ENCODE peak calls at places on chromosomes 16 and 17, in four cellular contexts. A, B, V and H are unnamed samples.

GRCh38 chr16:24931091-24931490 is 84.1 kb downstream of the ARHGAP17 start:
- DNase-seq in B (no peak), V (no peak), A (no peak), H (no peak)

GRCh38 chr17:5391678-5392077 is 27.8 kb downstream of the NUP88 start:
- DNase-seq in B (no peak), V (no peak), A (no peak), H (no peak)

GRCh38 chr17:79027274-79027924 is 3.4 kb downstream of the C1QTNF1 start:
- DNase-seq in V (no peak), B (no peak), A (peak; percentile 43), H (no peak)

GRCh38 chr16:89136931-89137330 is 34.6 kb upstream of the CDH15 start:
- DNase-seq in A (no peak), V (no peak), B (no peak), H (no peak)

GRCh38 chr16:28301154-28301553 is 8.8 kb downstream of the SBK1 start:
- DNase-seq in B (no peak), V (no peak), A (no peak), H (no peak)

GRCh38 chr16:11552445-11552844 is 34.3 kb downstream of the LITAF start:
- DNase-seq in V (no peak), A (no peak), B (peak; percentile 10), H (no peak)

GRCh38 chr17:2749784-2750181 is 331 bp upstream of the CCDC92B start:
- DNase-seq in A (peak; percentile 84), B (peak; percentile 87), V (peak; percentile 95), H (peak; percentile 4)

GRCh38 chr16:78926723-78927200 is 673.8 kb downstream of the MAF start:
- DNase-seq in A (no peak), V (no peak), B (no peak), H (no peak)

GRCh38 chr16:49630783-49631182 is 225.1 kb downstream of the ZNF423 start:
- DNase-seq in V (no peak), A (no peak), B (no peak), H (no peak)

GRCh38 chr17:82985973-82986372 is 93.4 kb upstream of the METRNL start:
- DNase-seq in A (no peak), B (no peak), V (peak; percentile 71), H (no peak)

GRCh38 chr17:48459070-48459469 is 29.1 kb upstream of the SKAP1 start:
- DNase-seq in A (no peak), V (no peak), B (no peak), H (no peak)

GRCh38 chr16:50474138-50474537 is 74.1 kb upstream of the NKD1 start:
- DNase-seq in B (peak; percentile 22), V (no peak), A (no peak), H (no peak)

GRCh38 chr17:601462-602303 is 113.0 kb downstream of the VPS53 start:
- DNase-seq in A (peak; percentile 75), B (no peak), V (no peak), H (no peak)

GRCh38 chr17:55089955-55090573 is 121.5 kb downstream of the STXBP4 start:
- DNase-seq in V (peak; percentile 3), B (no peak), A (peak; percentile 49), H (peak; percentile 79)

GRCh38 chr16:31033709-31034492 is 543 bp downstream of the STX4 start:
- DNase-seq in V (peak; percentile 94), B (peak; percentile 91), A (peak; percentile 96), H (peak; percentile 54)

GRCh38 chr16:50244140-50244503 is 22.2 kb upstream of the ADCY7 start:
- DNase-seq in A (no peak), V (no peak), B (no peak), H (no peak)

GRCh38 chr17:62821213-62822079 is 13.3 kb upstream of the MARCHF10 start:
- DNase-seq in A (no peak), B (no peak), V (no peak), H (no peak)

GRCh38 chr17:62825182-62825581 is 17.1 kb upstream of the MARCHF10 start:
- DNase-seq in B (no peak), V (no peak), A (no peak), H (no peak)

GRCh38 chr17:62822080-62822904 is 14.2 kb upstream of the MARCHF10 start:
- DNase-seq in V (no peak), B (no peak), A (no peak), H (no peak)

GRCh38 chr17:62824290-62825135 is 16.4 kb upstream of the MARCHF10 start:
- DNase-seq in V (peak; percentile 65), B (no peak), A (no peak), H (no peak)

DNA sequence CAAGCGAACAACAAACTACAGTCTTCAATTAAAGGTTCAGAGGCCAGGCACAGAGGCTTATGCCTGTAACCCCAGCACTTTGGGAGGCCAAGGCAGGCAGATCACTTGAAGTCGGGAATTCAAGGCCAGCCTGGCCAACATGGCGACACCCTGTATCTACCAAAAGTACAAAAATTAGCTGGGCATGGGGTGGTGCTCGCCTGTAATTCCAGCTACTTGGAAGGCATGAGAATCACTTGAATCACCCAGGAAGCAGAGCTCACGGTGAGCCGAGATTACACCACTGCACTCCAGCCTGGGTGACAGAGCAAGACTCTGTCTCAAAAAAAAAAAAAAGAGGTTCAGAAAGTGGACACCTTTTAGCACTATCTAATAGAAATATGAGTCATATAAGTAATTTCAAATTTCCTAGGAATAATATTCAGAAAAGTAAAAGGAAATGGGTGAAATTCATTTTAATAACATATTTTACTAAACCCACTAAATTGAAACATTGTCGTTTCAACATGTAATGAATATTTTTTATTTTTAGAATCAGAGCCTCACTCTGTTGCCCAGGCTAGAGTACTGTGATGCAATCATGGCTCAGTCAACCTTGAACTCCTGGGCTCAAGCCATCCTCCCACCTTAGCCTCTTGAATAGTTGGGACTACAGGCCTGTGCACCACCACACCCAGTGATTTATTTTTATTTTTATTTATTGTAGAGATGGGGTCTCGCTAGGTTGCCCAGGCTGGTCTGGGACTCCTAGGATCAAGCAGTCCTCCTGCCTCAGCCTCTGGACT is 15.2 kb upstream of the MARCHF10 start:
- DNase-seq in A (no peak), V (no peak), B (no peak), H (no peak)
- H3K9ac ChIP-seq in A (no peak overlapping the region), V (no peak overlapping the region), B (no peak overlapping the region), H (no peak overlapping the region)

DNA sequence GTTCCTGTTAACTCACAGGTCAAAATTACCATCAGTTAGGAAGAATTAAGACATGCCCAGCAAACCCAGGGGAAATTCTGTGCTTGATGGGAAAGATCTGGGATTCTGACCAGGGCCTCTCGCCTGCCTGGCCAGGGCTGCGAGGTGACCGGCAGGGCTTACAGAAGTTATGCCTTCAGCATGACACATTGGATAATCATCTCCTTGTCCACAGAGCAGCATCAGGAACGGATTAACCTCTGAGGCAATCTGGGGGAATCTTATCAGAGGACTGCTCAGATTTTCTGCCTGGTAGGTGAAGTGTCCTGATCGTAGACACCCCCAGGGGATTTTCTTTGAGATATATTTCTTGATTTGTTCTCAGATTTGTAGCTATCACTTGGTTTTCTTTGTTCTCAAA is 172.5 kb downstream of the HS3ST3A1 start:
- DNase-seq in V (no peak), A (no peak), B (no peak), H (no peak)
- H3K9ac ChIP-seq in V (no peak overlapping the region), A (no peak overlapping the region), B (no peak overlapping the region), H (no peak overlapping the region)

GRCh38 chr17:8377422-8377821 is 918 bp upstream of the KRABD2 start:
- DNase-seq in B (no peak), V (no peak), A (no peak), H (no peak)
- H3K9ac ChIP-seq in B (no peak overlapping the region), V (no peak overlapping the region), A (no peak overlapping the region), H (no peak overlapping the region)

GRCh38 chr17:7988750-7989178 is 13.7 kb upstream of the GUCY2D start:
- DNase-seq in B (peak; percentile 97), V (peak; percentile 87), A (peak; percentile 44), H (peak; percentile 66)

GRCh38 chr17:7982666-7983065 is 19.7 kb upstream of the GUCY2D start:
- DNase-seq in A (no peak), V (peak; percentile 48), B (peak; percentile 45), H (no peak)

GRCh38 chr17:7989781-7990655 is 12.4 kb upstream of the GUCY2D start:
- DNase-seq in V (peak; percentile 89), B (peak; percentile 96), A (peak; percentile 81), H (peak; percentile 49)

GRCh38 chr17:7984904-7985303 is 17.5 kb upstream of the GUCY2D start:
- DNase-seq in V (no peak), A (no peak), B (no peak), H (no peak)

GRCh38 chr17:7987112-7987893 is 15.1 kb upstream of the GUCY2D start:
- DNase-seq in A (no peak), B (no peak), V (no peak), H (no peak)
- H3K9ac ChIP-seq in A (no peak overlapping the region), B (no peak overlapping the region), V (no peak overlapping the region), H (no peak overlapping the region)

DNA sequence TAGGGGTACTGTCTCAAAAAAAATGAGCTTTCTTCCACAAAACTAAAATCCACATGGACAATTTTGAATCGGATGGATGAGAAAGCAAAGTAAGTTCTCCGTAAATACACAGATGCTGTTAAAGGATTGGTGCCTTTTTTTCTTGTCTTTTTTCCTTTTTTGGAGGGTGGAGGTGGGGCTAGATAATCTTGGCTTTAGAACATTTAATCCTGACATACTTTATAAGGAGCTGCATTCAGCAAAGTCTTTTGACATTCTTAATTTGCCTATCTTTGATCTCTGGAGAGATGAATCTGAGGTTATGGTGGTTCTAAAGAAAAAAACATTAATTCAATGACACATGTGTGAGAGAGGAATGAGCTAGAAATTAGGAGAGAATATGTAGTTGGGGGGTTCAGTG is 312.3 kb upstream of the KCNJ16 start:
- DNase-seq in B (no peak), V (no peak), A (no peak), H (no peak)
- H3K9ac ChIP-seq in B (no peak overlapping the region), V (no peak overlapping the region), A (no peak overlapping the region), H (no peak overlapping the region)